ENCODE peak calls at places on chromosomes 6 and 20, in four cellular contexts. O is GM13977, M is WTC11, W is transverse colon. D is an unnamed sample.

GRCh38 chr20:13915244-13915643 is 75.2 kb downstream of the SEL1L2 start:
- DNase-seq in W (no peak), M (no peak), O (no peak), D (no peak)

GRCh38 chr6:43644940-43645612 is at the start of gene RSPH9:
- DNase-seq in M (peak), O (peak), W (peak), D (peak)

GRCh38 chr20:25076201-25076600 is 5.7 kb downstream of the VSX1 start:
- DNase-seq in W (no peak), M (no peak), O (no peak), D (no peak)

GRCh38 chr20:16701296-16701695 is 28.5 kb upstream of the SNRPB2 start:
- DNase-seq in M (peak), W (no peak), O (no peak), D (no peak)

GRCh38 chr20:13216533-13216932 is 4.5 kb upstream of the ISM1 start:
- DNase-seq in O (no peak), M (no peak), W (no peak), D (no peak)

GRCh38 chr6:45415315-45415714 is 37.6 kb upstream of the SUPT3H start:
- DNase-seq in W (no peak), M (peak), O (no peak), D (no peak)

GRCh38 chr6:150632785-150633465 is 33.2 kb downstream of the PLEKHG1 start:
- DNase-seq in O (peak), W (no peak), M (no peak), D (no peak)

GRCh38 chr6:329888-330691 is 37.8 kb downstream of the DUSP22 start:
- DNase-seq in O (no peak), W (no peak), M (no peak), D (no peak)

GRCh38 chr20:22861990-22862389 is 173.1 kb upstream of the SSTR4 start:
- DNase-seq in O (no peak), M (no peak), W (no peak), D (no peak)

GRCh38 chr6:109008537-109008950 is 86.1 kb downstream of the SESN1 start:
- DNase-seq in M (no peak), W (no peak), O (peak), D (no peak)

GRCh38 chr6:109008061-109008460 is 86.6 kb downstream of the SESN1 start:
- DNase-seq in M (no peak), W (no peak), O (peak), D (no peak)

GRCh38 chr6:109009761-109010612 is 84.7 kb downstream of the SESN1 start:
- DNase-seq in O (no peak), M (no peak), W (no peak), D (no peak)

GRCh38 chr6:109010703-109011102 is 83.9 kb downstream of the SESN1 start:
- DNase-seq in O (no peak), M (no peak), W (no peak), D (no peak)

GRCh38 chr6:109008951-109009760 is 85.5 kb downstream of the SESN1 start:
- DNase-seq in W (peak), O (peak), M (peak), D (peak)
- TF ChIP-seq CTCF in W (no peak), O (no peak), M (no peak), D (peak)

GRCh38 chr6:12288844-12289654 is 1.1 kb upstream of the EDN1 start:
- DNase-seq in W (peak), O (peak), M (peak), D (peak)
- TF ChIP-seq CTCF in W (peak), O (peak), M (peak), D (peak)

GRCh38 chr6:52893803-52894202 is 15.7 kb downstream of the GSTA3 start:
- DNase-seq in M (no peak), W (no peak), O (no peak), D (no peak)
- TF ChIP-seq CTCF in M (no peak), W (no peak), O (no peak), D (no peak)

DNA sequence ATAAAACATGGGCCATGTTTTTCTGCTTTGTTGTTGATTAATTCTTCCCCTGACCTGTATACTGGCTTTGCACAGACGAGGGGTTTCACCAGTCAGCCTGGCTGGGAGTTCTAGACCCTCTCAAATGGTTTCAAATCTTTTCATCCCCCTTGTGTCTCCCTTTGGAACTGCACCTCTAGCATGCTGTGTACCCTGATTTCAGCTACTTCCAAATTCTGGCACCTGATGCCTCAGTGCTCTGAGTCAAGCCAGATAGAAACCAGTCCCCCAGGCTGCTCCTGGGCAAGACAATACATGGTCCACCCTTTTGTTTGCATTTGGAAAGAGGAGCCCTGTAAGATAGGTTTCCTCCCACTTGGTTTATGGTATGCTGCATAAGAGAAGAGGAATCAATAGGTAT is 290.2 kb downstream of the BTBD3 start:
- DNase-seq in W (no peak), O (peak), M (peak), D (peak)
- TF ChIP-seq CTCF in W (peak), O (peak), M (peak), D (peak)

DNA sequence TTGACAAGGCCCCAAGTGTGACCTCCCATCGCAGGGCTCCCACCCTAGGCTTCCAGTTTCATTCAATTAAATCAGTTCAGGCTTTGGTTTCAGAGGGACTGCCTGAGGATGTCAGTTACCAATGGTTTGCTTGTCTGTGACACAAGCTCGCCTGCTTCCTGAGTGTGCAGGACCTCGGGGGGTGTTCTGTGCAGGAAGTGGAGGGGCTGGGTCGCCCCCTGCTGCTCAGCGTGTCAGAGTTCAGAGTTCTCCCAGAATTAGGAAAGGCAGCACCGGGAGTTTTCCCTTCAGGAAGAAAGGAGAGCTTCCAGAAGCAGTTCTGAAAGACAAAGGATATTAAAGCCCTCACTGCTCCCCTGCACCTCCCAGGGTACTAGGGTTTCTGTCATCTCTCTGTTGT is 50.8 kb upstream of the TGM3 start:
- DNase-seq in M (peak), O (no peak), W (no peak), D (no peak)
- TF ChIP-seq CTCF in M (no peak), O (no peak), W (no peak), D (no peak)

GRCh38 chr6:127738423-127738822 is 161.4 kb downstream of the C6orf58 start:
- DNase-seq in O (no peak), W (no peak), M (no peak), D (no peak)

GRCh38 chr6:127737768-127738167 is 160.8 kb downstream of the C6orf58 start:
- DNase-seq in M (no peak), O (no peak), W (no peak), D (no peak)

GRCh38 chr6:127732927-127733326 is 156.0 kb downstream of the C6orf58 start:
- DNase-seq in W (no peak), M (no peak), O (no peak), D (no peak)

DNA sequence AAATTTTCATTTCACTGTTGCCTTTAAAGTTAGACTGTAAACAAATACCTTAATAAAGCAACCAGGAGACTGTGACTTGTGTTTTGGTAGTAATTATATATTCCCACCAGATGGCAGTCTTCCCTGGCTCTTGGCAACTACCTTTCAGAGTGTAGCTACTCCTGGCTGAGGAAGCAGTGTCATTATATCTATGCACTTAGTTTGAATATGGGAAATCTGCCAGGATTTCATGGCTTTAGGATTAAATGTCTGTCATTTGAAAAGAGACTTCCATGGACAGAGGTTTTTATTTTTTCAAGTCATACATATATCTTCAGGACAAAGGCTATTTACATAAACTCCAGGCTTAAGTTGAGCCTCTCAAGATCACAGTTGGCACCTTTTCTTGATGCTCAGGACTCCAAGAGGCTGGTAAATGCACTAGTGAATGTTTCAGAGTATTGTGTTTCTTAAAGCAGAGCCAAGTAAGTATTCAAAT is 160.1 kb downstream of the C6orf58 start:
- DNase-seq in O (peak), W (peak), M (no peak), D (no peak)
- TF ChIP-seq CTCF in O (peak), W (peak), M (peak), D (peak)

GRCh38 chr20:50279988-50280850 is 89.6 kb downstream of the CEBPB start:
- DNase-seq in W (no peak), O (no peak), M (no peak), D (no peak)

GRCh38 chr20:50280851-50281655 is 90.4 kb downstream of the CEBPB start:
- DNase-seq in W (no peak), O (no peak), M (no peak), D (no peak)

GRCh38 chr20:50283370-50283769 is 92.7 kb downstream of the CEBPB start:
- DNase-seq in O (no peak), W (no peak), M (no peak), D (no peak)

GRCh38 chr20:50282592-50283241 is 92.1 kb downstream of the CEBPB start:
- DNase-seq in O (no peak), M (no peak), W (no peak), D (no peak)

DNA sequence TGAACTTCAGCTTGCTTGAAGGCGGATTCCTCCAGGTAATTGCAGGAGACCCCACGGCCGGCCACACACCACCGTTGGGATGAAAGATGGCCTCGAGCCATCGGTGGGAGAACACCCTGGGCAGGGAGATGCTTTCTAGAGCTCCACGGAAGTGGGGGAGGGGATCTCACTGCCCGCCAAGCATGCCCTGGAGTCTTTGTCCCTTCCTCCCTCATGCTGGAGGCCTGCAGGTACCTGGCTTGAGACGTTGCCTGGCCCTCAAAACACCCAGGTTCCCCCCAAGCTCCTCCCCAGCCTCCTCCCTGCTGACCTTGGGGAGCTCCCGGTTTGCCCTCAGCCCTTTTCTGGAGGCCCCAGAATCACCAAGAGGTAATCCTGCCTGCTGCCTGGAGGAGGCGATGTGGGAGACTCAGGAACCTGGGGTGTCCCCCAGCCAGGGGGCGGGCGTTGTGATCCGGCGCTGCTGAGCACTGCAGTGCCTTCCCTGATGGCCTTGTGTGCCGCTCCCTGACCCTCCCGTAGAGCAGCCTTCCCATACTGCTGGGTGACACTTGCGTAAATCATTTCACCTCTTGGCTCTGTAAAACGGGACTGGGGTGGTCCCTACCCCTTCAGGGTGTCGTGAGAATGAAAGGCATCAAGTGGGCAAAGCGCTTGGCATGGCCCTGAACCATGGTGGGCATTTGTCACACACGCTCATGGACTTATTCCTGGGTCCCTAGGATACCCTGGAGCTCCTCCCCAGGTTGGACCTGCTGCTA is 91.4 kb downstream of the CEBPB start:
- DNase-seq in O (no peak), W (no peak), M (peak), D (no peak)
- TF ChIP-seq CTCF in O (peak), W (no peak), M (no peak), D (no peak)

GRCh38 chr6:105818505-105818904 is 267.6 kb upstream of the PRDM1 start:
- DNase-seq in M (no peak), W (no peak), O (no peak), D (no peak)
- TF ChIP-seq CTCF in M (no peak), W (no peak), O (no peak), D (no peak)